ENCODE peak calls at places on chromosomes 6 and 20, in ten cellular contexts. P is stimulated activated naive B cell treated with anti-CD40 and anti-IgM and Interleukin-4, amounts not matched to agents 10 μg/mL and 1 μg/mL and 100 μg/mL, for 72 hours; S is activated T-cell treated with anti-CD3 and anti-CD28 coated beads, Interleukin-2, amount 50 U/mL, for 72 hours; V is lower lobe of right lung; Y is RPMI8226; B is nephron progenitor cell; D is HTR-8/SVneo; L is heart left ventricle; C is activated T-helper 1 cell treated with anti-CD3 and anti-CD28 coated beads, Interleukin-2, amount 50 U/mL, for 16 hours; I is hypothalamus. E is an unnamed sample.
A peak's percentile ranks its signal among the peaks of the same experiment; 100 is the strongest.

GRCh38 chr6:1365701-1366100 is 23.7 kb upstream of the FOXF2 start:
- DNase-seq in V (no peak), D (no peak), Y (no peak), B (no peak), C (no peak), S (no peak), P (no peak), L (no peak), I (no peak), E (no peak)

GRCh38 chr6:112482373-112482772 is 135.2 kb downstream of the RFPL4B start:
- DNase-seq in Y (no peak), C (no peak), B (no peak), P (no peak), V (no peak), L (no peak), I (no peak), D (no peak), S (no peak), E (no peak)

GRCh38 chr6:74568851-74569250 is 637.0 kb downstream of the COL12A1 start:
- DNase-seq in L (no peak), I (no peak), D (no peak), V (no peak), S (no peak), B (no peak), P (no peak), Y (no peak), C (no peak), E (no peak)

GRCh38 chr6:105578308-105578707 is 175.4 kb upstream of the PREP start:
- DNase-seq in I (no peak), B (no peak), V (no peak), Y (no peak), D (no peak), P (no peak), C (no peak), S (no peak), L (no peak), E (no peak)

GRCh38 chr6:107718341-107718740 is 105.8 kb downstream of the SCML4 start:
- DNase-seq in D (no peak), V (no peak), L (no peak), S (no peak), P (no peak), Y (no peak), C (no peak), B (no peak), I (no peak), E (no peak)

GRCh38 chr20:58131581-58132142 is 96.8 kb downstream of the ANKRD60 start:
- DNase-seq in C (no peak), L (no peak), P (no peak), V (no peak), Y (no peak), D (peak; percentile 95), I (no peak), S (no peak), B (no peak), E (no peak)

GRCh38 chr6:15329154-15329781 is 83.4 kb downstream of the JARID2 start:
- DNase-seq in C (no peak), D (peak; percentile 58), V (no peak), L (no peak), Y (no peak), I (no peak), P (no peak), B (no peak), S (no peak), E (no peak)

GRCh38 chr6:96007663-96008062 is 8.1 kb upstream of the FUT9 start:
- DNase-seq in I (no peak), V (no peak), L (no peak), B (no peak), C (no peak), D (no peak), S (no peak), Y (no peak), P (no peak), E (no peak)

GRCh38 chr6:167141667-167142432 is 15.9 kb downstream of the GPR31 start:
- DNase-seq in L (no peak), B (peak; percentile 71), V (peak; percentile 67), P (peak; percentile 43), D (peak; percentile 35), I (peak; percentile 3), Y (peak; percentile 71), C (peak; percentile 24), S (peak; percentile 62), E (peak; percentile 80)

GRCh38 chr6:12760911-12761310 is 44.3 kb downstream of the PHACTR1 start:
- DNase-seq in Y (no peak), I (no peak), S (no peak), B (no peak), P (no peak), C (no peak), L (no peak), D (no peak), V (no peak), E (no peak)

GRCh38 chr6:39357998-39358686 is 35.6 kb upstream of the KCNK16 start:
- DNase-seq in Y (peak; percentile 47), I (no peak), B (no peak), S (no peak), P (no peak), D (no peak), V (no peak), C (no peak), L (no peak), E (no peak)

GRCh38 chr6:72551470-72551869 is 70.4 kb upstream of the KCNQ5 start:
- DNase-seq in Y (no peak), V (no peak), C (no peak), L (no peak), I (no peak), S (no peak), P (no peak), B (no peak), D (no peak), E (no peak)

GRCh38 chr20:43839793-43840199 is 74.9 kb upstream of the TOX2 start:
- DNase-seq in S (peak; percentile 43), D (no peak), Y (no peak), V (no peak), C (no peak), I (no peak), P (no peak), B (no peak), L (no peak), E (peak; percentile 57)

GRCh38 chr20:50088022-50088421 is 24.9 kb downstream of the UBE2V1 start:
- DNase-seq in V (no peak), L (no peak), S (no peak), P (no peak), Y (no peak), B (no peak), I (no peak), D (no peak), C (no peak), E (no peak)

GRCh38 chr6:142301421-142302391 is at the start of gene ADGRG6:
- DNase-seq in I (no peak), P (peak; percentile 38), V (peak; percentile 73), B (peak; percentile 71), S (peak; percentile 69), Y (peak; percentile 86), L (peak; percentile 69), D (no peak), C (peak; percentile 0), E (peak; percentile 43)

GRCh38 chr20:16292227-16292626 is 281.0 kb downstream of the KIF16B start:
- DNase-seq in S (no peak), D (no peak), C (no peak), V (no peak), P (no peak), B (no peak), I (no peak), L (no peak), Y (no peak), E (no peak)

GRCh38 chr20:16488086-16488485 is 85.2 kb downstream of the KIF16B start:
- DNase-seq in S (no peak), Y (no peak), V (no peak), B (no peak), L (no peak), I (no peak), D (no peak), C (no peak), P (no peak), E (no peak)

GRCh38 chr20:62219101-62219991 is 732 bp downstream of the HRH3 start:
- DNase-seq in B (no peak), S (no peak), D (no peak), C (no peak), L (no peak), P (no peak), Y (no peak), I (no peak), V (no peak), E (no peak)

GRCh38 chr6:115854866-115855665 is 205.6 kb downstream of the FRK start:
- DNase-seq in Y (no peak), B (no peak), L (no peak), P (no peak), V (no peak), C (no peak), S (no peak), D (no peak), I (no peak), E (no peak)

GRCh38 chr6:106117579-106117978 is 31.4 kb downstream of the PRDM1 start:
- DNase-seq in V (no peak), B (no peak), D (no peak), I (no peak), L (no peak), C (peak; percentile 30), S (peak; percentile 65), Y (no peak), P (no peak), E (no peak)

GRCh38 chr20:1296117-1296610 is 30.1 kb downstream of the SNPH start:
- DNase-seq in L (no peak), B (no peak), V (no peak), Y (no peak), S (no peak), C (no peak), D (no peak), I (no peak), P (no peak), E (no peak)

GRCh38 chr6:161359617-161359945 is 85.7 kb upstream of the AGPAT4 start:
- DNase-seq in S (no peak), Y (no peak), C (no peak), V (no peak), L (no peak), I (no peak), B (no peak), P (no peak), D (no peak), E (no peak)

GRCh38 chr6:27541212-27541931 is 68.5 kb upstream of the ZNF184 start:
- DNase-seq in C (no peak), D (no peak), I (no peak), S (no peak), V (no peak), P (no peak), B (no peak), L (no peak), Y (peak; percentile 60), E (no peak)

GRCh38 chr6:41535766-41536165 is 10.4 kb upstream of the FOXP4 start:
- DNase-seq in S (no peak), D (no peak), P (no peak), L (no peak), C (no peak), B (no peak), Y (no peak), I (no peak), V (no peak), E (no peak)

GRCh38 chr20:22411568-22412450 is 172.6 kb downstream of the FOXA2 start:
- DNase-seq in C (no peak), I (no peak), V (no peak), Y (no peak), P (no peak), S (no peak), D (no peak), B (no peak), L (no peak), E (no peak)

GRCh38 chr20:33474963-33475362 is 14.9 kb upstream of the CBFA2T2 start:
- DNase-seq in V (no peak), L (no peak), P (no peak), C (no peak), D (no peak), S (no peak), B (no peak), I (no peak), Y (no peak), E (no peak)

GRCh38 chr6:36368921-36369880 is 18.3 kb downstream of the ETV7 start:
- DNase-seq in D (no peak), I (no peak), V (peak; percentile 65), L (no peak), P (no peak), C (no peak), S (no peak), B (no peak), Y (no peak), E (no peak)

GRCh38 chr6:163738304-163738703 is 323.8 kb downstream of the QKI start:
- DNase-seq in D (no peak), L (no peak), Y (no peak), C (no peak), S (no peak), B (no peak), V (no peak), I (no peak), P (no peak), E (no peak)